ENCODE peak calls at places on chromosomes 13 and 19, in ten cellular contexts. C is ovary, Y is IMR-90, A is heart right ventricle, J is fibroblast of lung, H is substantia nigra, U is left ventricle myocardium inferior, K is lung, P is GM23338, O is small intestine. W is an unnamed sample.

GRCh38 chr19:31054430-31054829 is 294.8 kb downstream of the TSHZ3 start:
- DNase-seq in C (no peak), Y (peak), A (no peak), J (peak), H (no peak), U (peak), K (no peak), P (peak), O (peak), W (no peak)

GRCh38 chr13:101529419-101529818 is 76.9 kb downstream of the ITGBL1 start:
- DNase-seq in C (no peak), Y (peak), A (no peak), J (peak), H (no peak), U (no peak), K (no peak), P (no peak), O (no peak), W (no peak)

GRCh38 chr19:7682175-7682855 is 1.7 kb downstream of the TRAPPC5 start:
- DNase-seq in C (peak), Y (no peak), A (peak), J (no peak), H (no peak), U (no peak), K (no peak), P (peak), O (no peak), W (no peak)

GRCh38 chr19:31255174-31255862 is 93.9 kb downstream of the TSHZ3 start:
- DNase-seq in C (no peak), Y (no peak), A (no peak), J (no peak), H (no peak), U (no peak), K (no peak), P (no peak), O (no peak), W (no peak)

GRCh38 chr13:113018676-113019465 is 49.9 kb downstream of the MCF2L start:
- DNase-seq in C (no peak), Y (no peak), A (peak), J (no peak), H (no peak), U (no peak), K (no peak), P (no peak), O (no peak), W (no peak)

GRCh38 chr13:39931505-39931904 is 276.0 kb downstream of the COG6 start:
- DNase-seq in C (no peak), Y (no peak), A (no peak), J (no peak), H (no peak), U (no peak), K (no peak), P (peak), O (no peak), W (no peak)

GRCh38 chr13:31978021-31978420 is 53.6 kb upstream of the FRY start:
- DNase-seq in C (no peak), Y (no peak), A (no peak), J (no peak), H (no peak), U (no peak), K (no peak), P (no peak), O (no peak), W (no peak)

GRCh38 chr13:71865858-71866172 is 1.2 kb downstream of the DACH1 start:
- DNase-seq in C (no peak), Y (no peak), A (no peak), J (peak), H (no peak), U (peak), K (no peak), P (peak), O (no peak), W (peak)

GRCh38 chr13:30737511-30738342 is 2.4 kb downstream of the ALOX5AP start:
- DNase-seq in C (no peak), Y (no peak), A (no peak), J (no peak), H (no peak), U (no peak), K (no peak), P (no peak), O (no peak), W (no peak)

GRCh38 chr13:96822900-96823299 is 171.4 kb downstream of the OXGR1 start:
- DNase-seq in C (no peak), Y (no peak), A (no peak), J (peak), H (no peak), U (no peak), K (no peak), P (peak), O (peak), W (no peak)

GRCh38 chr13:39536274-39536673 is 66.7 kb downstream of the LHFPL6 start:
- DNase-seq in C (no peak), Y (no peak), A (no peak), J (no peak), H (no peak), U (no peak), K (no peak), P (no peak), O (no peak), W (no peak)

GRCh38 chr13:81781471-81781870 is 1440.5 kb upstream of the SPRY2 start:
- DNase-seq in C (no peak), Y (no peak), A (no peak), J (no peak), H (no peak), U (no peak), K (no peak), P (no peak), O (no peak), W (no peak)

GRCh38 chr13:86848716-86849115 is 822.5 kb upstream of the SLITRK5 start:
- DNase-seq in C (no peak), Y (no peak), A (no peak), J (no peak), H (no peak), U (no peak), K (no peak), P (no peak), O (no peak), W (no peak)

GRCh38 chr13:86841264-86841663 is 829.9 kb upstream of the SLITRK5 start:
- DNase-seq in C (no peak), Y (no peak), A (no peak), J (no peak), H (no peak), U (no peak), K (no peak), P (no peak), O (no peak), W (no peak)

GRCh38 chr13:86840250-86841191 is 830.6 kb upstream of the SLITRK5 start:
- DNase-seq in C (no peak), Y (no peak), A (no peak), J (no peak), H (no peak), U (no peak), K (no peak), P (no peak), O (no peak), W (no peak)

GRCh38 chr13:86846501-86846900 is 824.7 kb upstream of the SLITRK5 start:
- DNase-seq in C (no peak), Y (peak), A (no peak), J (peak), H (no peak), U (no peak), K (no peak), P (no peak), O (no peak), W (no peak)
- H3K27ac ChIP-seq in C (no peak), Y (no peak), A (no peak), J (no peak), H (no peak), U (no peak), K (no peak), P (no peak), O (no peak), W (no peak)

GRCh38 chr19:55580628-55581144 is at the start of gene ZNF579:
- DNase-seq in C (peak), Y (peak), A (peak), J (peak), H (peak), U (peak), K (peak), P (peak), O (peak), W (peak)
- H3K27ac ChIP-seq in C (peak), Y (peak), A (peak), J (peak), H (peak), U (peak), K (peak), P (peak), O (no peak), W (peak)

GRCh38 chr19:12944064-12944674 is 1.5 kb upstream of the RAD23A start:
- DNase-seq in C (no peak), Y (no peak), A (no peak), J (no peak), H (no peak), U (no peak), K (no peak), P (no peak), O (no peak), W (no peak)
- H3K27ac ChIP-seq in C (no peak), Y (no peak), A (no peak), J (peak), H (no peak), U (no peak), K (peak), P (peak), O (no peak), W (no peak)

GRCh38 chr19:17503240-17503639 is 8.2 kb upstream of the PGLS start:
- DNase-seq in C (no peak), Y (no peak), A (no peak), J (no peak), H (no peak), U (no peak), K (no peak), P (no peak), O (no peak), W (no peak)

GRCh38 chr19:17504456-17504855 is 7.0 kb upstream of the PGLS start:
- DNase-seq in C (no peak), Y (no peak), A (no peak), J (no peak), H (no peak), U (no peak), K (no peak), P (no peak), O (no peak), W (no peak)

GRCh38 chr19:17506745-17507144 is 4.7 kb upstream of the PGLS start:
- DNase-seq in C (no peak), Y (no peak), A (no peak), J (no peak), H (no peak), U (no peak), K (no peak), P (no peak), O (no peak), W (no peak)

GRCh38 chr19:17504030-17504429 is 7.4 kb upstream of the PGLS start:
- DNase-seq in C (no peak), Y (no peak), A (no peak), J (no peak), H (no peak), U (no peak), K (no peak), P (no peak), O (no peak), W (no peak)

GRCh38 chr19:17505218-17505617 is 6.2 kb upstream of the PGLS start:
- DNase-seq in C (no peak), Y (no peak), A (no peak), J (no peak), H (no peak), U (no peak), K (no peak), P (no peak), O (no peak), W (no peak)
- H3K27ac ChIP-seq in C (no peak), Y (no peak), A (no peak), J (no peak), H (peak), U (peak), K (peak), P (no peak), O (no peak), W (no peak)

DNA sequence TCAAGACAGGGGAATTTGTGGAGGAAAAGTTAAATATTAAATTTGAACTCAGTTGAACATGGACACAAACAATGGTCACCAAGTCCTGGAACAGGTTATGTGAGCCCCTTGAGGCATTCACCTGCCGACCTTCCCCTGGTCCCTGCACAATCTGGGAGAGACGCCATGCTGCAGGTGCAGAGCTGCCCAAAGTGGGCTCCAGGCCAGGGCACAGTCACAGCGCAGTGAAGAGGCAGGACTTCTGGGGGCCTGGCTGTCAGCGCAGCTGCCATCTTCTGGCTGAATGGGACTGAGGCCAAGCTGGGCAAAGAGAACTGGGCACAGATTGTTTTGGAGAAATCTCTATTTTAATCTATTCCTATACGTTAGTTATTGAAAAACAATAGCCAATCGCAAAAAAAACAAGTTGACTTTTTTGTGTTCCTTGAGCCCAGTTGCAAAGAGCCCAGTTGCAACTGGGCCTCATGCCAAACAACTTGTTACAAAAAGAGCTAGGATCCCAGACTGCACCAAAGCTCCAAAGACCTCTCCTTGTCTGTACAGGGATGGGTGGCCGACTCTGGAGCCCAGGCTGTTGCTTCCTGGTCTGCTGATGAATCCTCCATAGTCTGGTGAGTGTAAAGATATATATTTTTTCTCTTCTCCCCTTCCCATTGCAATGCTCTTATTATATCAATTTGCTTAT is 1.2 kb upstream of the ZNF626 start:
- DNase-seq in C (peak), Y (no peak), A (no peak), J (no peak), H (no peak), U (no peak), K (no peak), P (no peak), O (no peak), W (no peak)
- H3K27ac ChIP-seq in C (no peak), Y (no peak), A (no peak), J (no peak), H (no peak), U (no peak), K (no peak), P (no peak), O (no peak), W (no peak)

GRCh38 chr13:110421696-110422395 is 114.8 kb downstream of the COL4A2 start:
- DNase-seq in C (no peak), Y (peak), A (no peak), J (peak), H (no peak), U (no peak), K (no peak), P (no peak), O (no peak), W (no peak)
- H3K27ac ChIP-seq in C (no peak), Y (peak), A (no peak), J (peak), H (no peak), U (no peak), K (no peak), P (no peak), O (no peak), W (no peak)

GRCh38 chr13:93554514-93554913 is 327.9 kb downstream of the GPC6 start:
- DNase-seq in C (no peak), Y (no peak), A (no peak), J (no peak), H (no peak), U (no peak), K (no peak), P (peak), O (no peak), W (no peak)
- H3K27ac ChIP-seq in C (no peak), Y (no peak), A (no peak), J (no peak), H (no peak), U (no peak), K (no peak), P (no peak), O (no peak), W (no peak)

DNA sequence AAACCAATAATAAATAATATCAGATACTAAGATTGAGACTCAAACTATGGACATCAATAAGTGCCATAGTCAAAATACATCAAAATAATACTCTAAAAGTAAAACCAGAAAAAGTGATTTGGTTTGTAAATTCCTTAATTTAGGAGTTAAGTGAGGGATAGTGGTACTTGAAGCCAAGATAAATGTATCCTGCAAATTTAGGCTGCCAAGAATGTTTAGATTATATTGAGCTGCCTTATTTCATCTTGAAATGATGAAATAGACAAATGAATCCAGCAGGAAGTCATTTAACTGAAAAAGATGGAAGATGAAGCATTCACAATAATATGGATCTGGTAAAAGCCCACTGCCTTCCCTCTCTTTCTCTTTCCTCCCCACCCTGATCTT is 112.3 kb downstream of the LRCH1 start:
- DNase-seq in C (no peak), Y (no peak), A (no peak), J (no peak), H (no peak), U (no peak), K (no peak), P (no peak), O (no peak), W (no peak)
- H3K27ac ChIP-seq in C (no peak), Y (peak), A (no peak), J (no peak), H (no peak), U (peak), K (peak), P (peak), O (peak), W (no peak)

W was measured in right lobe of liver.